ENCODE peak calls at places on chromosomes 7 and 10, in ten cellular contexts. D, N, F, G, U, R, Z, A, B and M are unnamed samples.
A peak's percentile ranks its signal among the peaks of the same experiment; 100 is the strongest.

GRCh38 chr7:115851291-115851690 is 179.3 kb downstream of the TFEC start:
- DNase-seq in D (peak; percentile 62), F (no peak), G (no peak), R (no peak), U (peak; percentile 27), B (peak; percentile 36), A (no peak), Z (peak; percentile 25), N (no peak), M (peak; percentile 72)

GRCh38 chr7:47783456-47784240 is 164.6 kb downstream of the PKD1L1 start:
- DNase-seq in R (peak; percentile 50), U (no peak), F (no peak), G (no peak), Z (peak; percentile 100), A (no peak), B (no peak), D (peak; percentile 99), N (no peak), M (peak; percentile 96)

GRCh38 chr7:22302951-22303423 is 54.0 kb downstream of the RAPGEF5 start:
- DNase-seq in N (no peak), R (no peak), G (no peak), B (no peak), D (no peak), F (no peak), Z (no peak), U (no peak), A (no peak), M (peak; percentile 22)

GRCh38 chr10:32417906-32418547 is 27.9 kb upstream of the CCDC7 start:
- DNase-seq in D (peak; percentile 89), N (no peak), A (no peak), F (no peak), Z (no peak), U (no peak), G (peak; percentile 60), R (peak; percentile 36), B (no peak), M (peak; percentile 80)

GRCh38 chr10:93445097-93445960 is 36.8 kb downstream of the MYOF start:
- DNase-seq in A (no peak), G (peak; percentile 61), Z (peak; percentile 98), U (peak; percentile 14), D (peak; percentile 99), B (no peak), F (no peak), R (peak; percentile 92), N (peak; percentile 86), M (peak; percentile 93)

GRCh38 chr7:21960922-21961321 is 15.2 kb upstream of the CDCA7L start:
- DNase-seq in U (no peak), A (no peak), F (no peak), Z (peak; percentile 88), B (no peak), D (peak; percentile 88), N (no peak), G (no peak), R (no peak), M (peak; percentile 68)

GRCh38 chr10:121722665-121723064 is 124.4 kb upstream of the FGFR2 start:
- DNase-seq in A (no peak), Z (peak; percentile 14), R (no peak), B (no peak), U (no peak), G (no peak), F (no peak), D (peak; percentile 5), N (no peak), M (peak; percentile 25)

GRCh38 chr7:105678811-105679495 is 97.7 kb upstream of the EFCAB10 start:
- DNase-seq in A (peak; percentile 56), B (no peak), U (no peak), F (no peak), D (peak; percentile 38), R (peak; percentile 82), G (peak; percentile 33), N (peak; percentile 50), Z (no peak), M (peak; percentile 80)

GRCh38 chr10:87619705-87620104 is 40.0 kb upstream of the PAPSS2 start:
- DNase-seq in F (no peak), N (no peak), B (no peak), U (no peak), G (no peak), Z (no peak), R (no peak), D (peak; percentile 80), A (no peak), M (no peak)

GRCh38 chr7:54349259-54349658 is 192.9 kb upstream of the VSTM2A start:
- DNase-seq in B (no peak), U (no peak), A (no peak), N (no peak), G (no peak), Z (peak; percentile 72), D (peak; percentile 8), R (no peak), F (no peak), M (peak; percentile 94)

GRCh38 chr7:98283887-98284222 is 2.4 kb downstream of the BRI3 start:
- DNase-seq in N (peak; percentile 42), B (no peak), F (no peak), R (no peak), Z (no peak), G (no peak), A (no peak), D (no peak), U (no peak), M (no peak)

GRCh38 chr10:93553501-93554374 is 12.7 kb upstream of the FFAR4 start:
- DNase-seq in N (no peak), A (no peak), B (no peak), U (no peak), D (no peak), Z (no peak), R (no peak), G (no peak), F (no peak), M (peak; percentile 55)

GRCh38 chr10:49556723-49557122 is 17.8 kb upstream of the ERCC6 start:
- DNase-seq in A (no peak), U (no peak), D (peak; percentile 40), B (no peak), G (no peak), R (no peak), F (no peak), N (no peak), Z (no peak), M (peak; percentile 27)

GRCh38 chr10:33145451-33146188 is 187.6 kb upstream of the ITGB1 start:
- DNase-seq in D (no peak), A (no peak), N (no peak), B (no peak), Z (peak; percentile 87), F (no peak), R (no peak), U (no peak), G (peak; percentile 4), M (no peak)

GRCh38 chr10:60428387-60428737 is 38.7 kb upstream of the ANK3 start:
- DNase-seq in A (no peak), Z (no peak), N (no peak), B (no peak), G (no peak), D (no peak), U (no peak), R (no peak), F (no peak), M (no peak)

GRCh38 chr10:109647627-109648026 is 275.7 kb downstream of the XPNPEP1 start:
- DNase-seq in Z (no peak), N (peak; percentile 33), U (peak; percentile 3), A (no peak), G (no peak), R (no peak), B (peak; percentile 16), F (no peak), D (no peak), M (no peak)

GRCh38 chr10:61899997-61900828 is 1.3 kb upstream of the ARID5B start:
- DNase-seq in F (no peak), U (peak; percentile 92), Z (peak; percentile 65), D (peak; percentile 88), A (peak; percentile 79), N (peak; percentile 54), G (peak; percentile 46), R (peak; percentile 35), B (peak; percentile 89), M (peak; percentile 86)

GRCh38 chr7:101921061-101921460 is 103.6 kb downstream of the CUX1 start:
- DNase-seq in R (no peak), Z (no peak), U (no peak), A (no peak), G (no peak), F (no peak), N (no peak), D (no peak), B (no peak), M (no peak)

GRCh38 chr7:102042016-102042656 is 224.7 kb downstream of the CUX1 start:
- DNase-seq in B (no peak), A (no peak), G (no peak), Z (peak; percentile 65), D (peak; percentile 86), N (no peak), U (no peak), F (no peak), R (no peak), M (peak; percentile 65)

GRCh38 chr10:97999066-97999908 is 31.1 kb downstream of the CRTAC1 start:
- DNase-seq in A (no peak), G (no peak), Z (no peak), U (no peak), D (no peak), N (no peak), B (no peak), F (no peak), R (no peak), M (no peak)

GRCh38 chr10:116608683-116609594 is 11.8 kb upstream of the PNLIPRP2 start:
- DNase-seq in D (no peak), F (no peak), U (no peak), B (no peak), N (peak; percentile 73), Z (no peak), A (no peak), G (no peak), R (no peak), M (no peak)

GRCh38 chr10:88110355-88110754 is 246.9 kb downstream of the PTEN start:
- DNase-seq in G (no peak), Z (peak; percentile 93), U (no peak), N (no peak), F (no peak), A (no peak), R (no peak), D (peak; percentile 55), B (no peak), M (peak; percentile 74)

GRCh38 chr10:24952701-24953349 is 419 bp upstream of the PRTFDC1 start:
- DNase-seq in N (no peak), U (no peak), D (peak; percentile 35), Z (no peak), B (no peak), A (peak; percentile 63), G (peak; percentile 63), R (peak; percentile 35), F (no peak), M (peak; percentile 81)

GRCh38 chr10:5538892-5539651 is 14.3 kb downstream of the CALML3 start:
- DNase-seq in R (no peak), B (no peak), F (no peak), N (no peak), A (no peak), U (no peak), Z (no peak), D (no peak), G (no peak), M (no peak)

GRCh38 chr7:141593134-141593533 is 41.9 kb downstream of the AGK start:
- DNase-seq in G (no peak), U (no peak), A (no peak), F (no peak), D (peak; percentile 94), N (no peak), R (no peak), B (no peak), Z (peak; percentile 8), M (peak; percentile 91)

GRCh38 chr7:47940482-47941001 is 7.7 kb downstream of the PKD1L1 start:
- DNase-seq in A (no peak), D (peak; percentile 40), F (no peak), Z (peak; percentile 29), R (no peak), B (no peak), U (no peak), G (no peak), N (no peak), M (peak; percentile 51)

GRCh38 chr7:43884209-43884608 is 14.9 kb upstream of the MRPS24 start:
- DNase-seq in N (no peak), B (no peak), R (no peak), U (no peak), D (no peak), F (no peak), Z (no peak), G (no peak), A (no peak), M (no peak)

GRCh38 chr7:117837841-117838240 is 35.4 kb downstream of the CTTNBP2 start:
- DNase-seq in U (no peak), G (no peak), Z (no peak), F (no peak), R (no peak), D (no peak), B (no peak), N (no peak), A (no peak), M (no peak)